ENCODE peak calls at places on chromosomes 13 and 19, in nine cellular contexts. V is HCT116, I is heart right ventricle, F is GM06990, T is dorsolateral prefrontal cortex, O is GM23338, D is tibial nerve, R is PC-9, P is IMR-90. W is an unnamed sample.

GRCh38 chr19:48415395-48415794 is 21.9 kb downstream of the GRIN2D start:
- DNase-seq in V (peak; percentile 84), I (peak; percentile 83), F (peak; percentile 72), T (no peak), O (peak; percentile 99), D (peak; percentile 74), R (peak; percentile 71), P (peak; percentile 36), W (peak; percentile 37)

GRCh38 chr19:22609630-22610029 is 24.5 kb upstream of the ZNF492 start:
- DNase-seq in V (no peak), I (no peak), F (no peak), T (no peak), O (no peak), D (no peak), R (no peak), P (no peak), W (no peak)

GRCh38 chr13:114282143-114282685 is 813 bp downstream of the UPF3A start:
- DNase-seq in V (no peak), I (peak; percentile 38), F (peak; percentile 86), T (no peak), O (peak; percentile 82), D (no peak), R (no peak), P (peak; percentile 65), W (no peak)

GRCh38 chr13:44305845-44306244 is 67.8 kb upstream of the SERP2 start:
- DNase-seq in V (no peak), I (no peak), F (no peak), T (no peak), O (peak; percentile 19), D (no peak), R (peak; percentile 12), P (peak; percentile 67), W (no peak)

GRCh38 chr19:19422156-19422555 is 16.7 kb downstream of the GATAD2A start:
- DNase-seq in V (no peak), I (no peak), F (no peak), T (no peak), O (no peak), D (no peak), R (no peak), P (no peak), W (no peak)

GRCh38 chr19:50554212-50554611 is 14.0 kb downstream of the LRRC4B start:
- DNase-seq in V (no peak), I (no peak), F (no peak), T (no peak), O (no peak), D (no peak), R (no peak), P (no peak), W (no peak)

GRCh38 chr19:17240855-17241399 is 4.8 kb downstream of the NR2F6 start:
- DNase-seq in V (no peak), I (no peak), F (no peak), T (no peak), O (no peak), D (no peak), R (no peak), P (no peak), W (no peak)

GRCh38 chr19:17081672-17082630 is 6.4 kb downstream of the MYO9B start:
- DNase-seq in V (no peak), I (peak; percentile 57), F (no peak), T (no peak), O (no peak), D (peak; percentile 61), R (no peak), P (no peak), W (no peak)

GRCh38 chr13:52846567-52847321 is 1.7 kb downstream of the PCDH8 start:
- DNase-seq in V (no peak), I (peak; percentile 62), F (no peak), T (peak; percentile 59), O (peak; percentile 91), D (peak; percentile 48), R (no peak), P (peak; percentile 2), W (no peak)

GRCh38 chr19:16594681-16595091 is 22.5 kb upstream of the SLC35E1 start:
- DNase-seq in V (no peak), I (no peak), F (no peak), T (no peak), O (no peak), D (no peak), R (no peak), P (no peak), W (peak; percentile 72)

GRCh38 chr19:3466630-3467029 is 13.7 kb downstream of the SMIM24 start:
- DNase-seq in V (no peak), I (no peak), F (no peak), T (peak; percentile 56), O (no peak), D (no peak), R (no peak), P (no peak), W (no peak)

GRCh38 chr19:3469638-3470499 is 10.5 kb downstream of the SMIM24 start:
- DNase-seq in V (no peak), I (no peak), F (peak; percentile 15), T (no peak), O (no peak), D (no peak), R (no peak), P (no peak), W (no peak)

GRCh38 chr19:3470500-3471128 is 9.7 kb downstream of the SMIM24 start:
- DNase-seq in V (no peak), I (no peak), F (no peak), T (no peak), O (no peak), D (no peak), R (no peak), P (no peak), W (no peak)

GRCh38 chr19:3467437-3468198 is 12.7 kb downstream of the SMIM24 start:
- DNase-seq in V (no peak), I (no peak), F (no peak), T (no peak), O (no peak), D (no peak), R (no peak), P (no peak), W (no peak)

DNA sequence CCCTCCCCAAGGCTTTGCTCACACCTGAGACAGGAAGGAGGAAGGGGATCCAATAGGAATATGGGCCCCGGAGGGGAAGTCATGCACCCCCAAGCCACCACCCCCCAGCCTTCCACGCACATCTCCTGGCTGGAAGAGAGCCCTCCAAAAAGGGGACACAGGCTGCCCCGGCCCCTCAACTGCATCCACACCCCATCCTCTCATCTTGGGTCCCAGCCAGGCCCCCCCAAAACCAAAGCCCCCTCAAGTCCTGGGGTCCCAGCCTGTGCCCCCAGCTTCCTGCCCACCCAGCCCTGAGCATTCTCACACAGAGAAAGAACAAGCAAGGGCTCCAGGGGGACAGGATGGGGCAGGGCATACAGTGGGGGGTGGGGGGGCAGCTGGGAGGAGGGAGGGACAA is 12.1 kb downstream of the SMIM24 start:
- DNase-seq in V (no peak), I (no peak), F (peak; percentile 10), T (no peak), O (no peak), D (no peak), R (no peak), P (no peak), W (no peak)
- H3K27me3 ChIP-seq in V (no peaks in the 10 kb centered on the region), I (no peaks in the 10 kb centered on the region), F (no peaks in the 10 kb centered on the region), T (no peaks in the 10 kb centered on the region), O (peaks cover 46% of the 10 kb centered on the region), D (no peaks in the 10 kb centered on the region), R (no peaks in the 10 kb centered on the region), P (no peaks in the 10 kb centered on the region), W (no peaks in the 10 kb centered on the region)

GRCh38 chr19:1286451-1286858 is 782 bp downstream of the EFNA2 start:
- DNase-seq in V (no peak), I (no peak), F (no peak), T (no peak), O (no peak), D (no peak), R (no peak), P (no peak), W (no peak)

GRCh38 chr19:1286859-1287621 is 1.4 kb downstream of the EFNA2 start:
- DNase-seq in V (no peak), I (no peak), F (no peak), T (no peak), O (no peak), D (no peak), R (no peak), P (no peak), W (no peak)

GRCh38 chr19:1288528-1289394 is 3.1 kb downstream of the EFNA2 start:
- DNase-seq in V (no peak), I (no peak), F (no peak), T (no peak), O (no peak), D (no peak), R (no peak), P (no peak), W (no peak)

GRCh38 chr19:1289395-1290244 is 3.9 kb downstream of the EFNA2 start:
- DNase-seq in V (no peak), I (no peak), F (no peak), T (no peak), O (no peak), D (no peak), R (no peak), P (no peak), W (no peak)

GRCh38 chr19:1287622-1288527 is 2.2 kb downstream of the EFNA2 start:
- DNase-seq in V (no peak), I (no peak), F (no peak), T (no peak), O (no peak), D (no peak), R (no peak), P (no peak), W (no peak)
- H3K27me3 ChIP-seq in V (no peaks in the 10 kb centered on the region), I (peaks cover 85% of the 10 kb centered on the region), F (no peaks in the 10 kb centered on the region), T (no peaks in the 10 kb centered on the region), O (peaks cover 26% of the 10 kb centered on the region), D (peaks cover 92% of the 10 kb centered on the region), R (peaks cover 27% of the 10 kb centered on the region), P (peaks cover 52% of the 10 kb centered on the region), W (peaks cover 3% of the 10 kb centered on the region)

DNA sequence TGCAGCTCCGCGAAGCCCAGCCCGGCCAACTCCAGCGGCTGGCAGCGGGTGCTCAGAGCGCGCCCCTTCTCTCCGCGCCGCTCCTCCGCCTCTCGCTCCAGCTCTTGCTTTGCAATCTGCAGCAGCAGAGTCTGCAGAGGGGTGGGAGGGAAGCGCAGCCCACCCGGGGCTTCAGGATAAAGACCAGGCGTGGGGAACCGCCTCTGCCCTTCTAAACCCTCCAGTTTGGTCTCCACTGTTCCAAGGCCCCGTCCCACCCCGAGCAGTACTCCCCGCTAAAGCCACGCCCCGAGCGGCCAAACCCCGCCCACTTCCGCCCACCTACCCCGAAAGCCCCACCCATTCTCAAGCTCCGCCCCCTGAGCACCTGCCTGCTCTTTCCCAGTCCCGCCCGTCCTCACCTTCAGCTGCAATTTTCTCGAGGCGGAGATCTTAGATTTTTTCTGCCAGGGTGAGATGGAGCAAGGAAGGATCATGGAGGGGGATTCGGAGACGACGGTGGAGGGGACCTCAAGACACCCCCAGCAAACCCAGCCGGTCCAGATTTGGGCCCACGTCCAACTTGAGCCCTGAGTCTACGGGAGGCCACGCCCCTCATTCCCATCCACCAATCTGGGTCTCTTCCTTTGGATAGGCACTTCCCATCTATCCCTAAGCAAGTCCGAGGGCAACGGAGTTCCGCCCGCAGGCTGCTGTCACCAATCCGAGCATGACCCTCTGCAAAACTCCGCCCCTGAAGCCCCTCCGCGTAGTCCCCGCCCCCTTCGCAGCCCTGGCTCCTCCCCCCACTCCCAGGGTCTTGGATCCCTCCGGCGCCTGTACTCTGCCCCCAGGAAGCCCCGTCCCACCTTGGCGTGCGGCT is 1.1 kb downstream of the TNNI3 start:
- DNase-seq in V (peak; percentile 89), I (peak; percentile 69), F (no peak), T (no peak), O (peak; percentile 99), D (no peak), R (peak; percentile 88), P (peak; percentile 44), W (no peak)
- H3K27me3 ChIP-seq in V (no peaks in the 10 kb centered on the region), I (peaks cover 32% of the 10 kb centered on the region), F (no peaks in the 10 kb centered on the region), T (peaks cover 5% of the 10 kb centered on the region), O (peaks cover 14% of the 10 kb centered on the region), D (peaks cover 88% of the 10 kb centered on the region), R (no peaks in the 10 kb centered on the region), P (peaks cover 31% of the 10 kb centered on the region), W (peaks cover 10% of the 10 kb centered on the region)

GRCh38 chr19:13057147-13057572 is 45.5 kb downstream of the LYL1 start:
- DNase-seq in V (no peak), I (no peak), F (no peak), T (no peak), O (no peak), D (no peak), R (no peak), P (no peak), W (no peak)
- H3K27me3 ChIP-seq in V (no peaks in the 10 kb centered on the region), I (no peaks in the 10 kb centered on the region), F (peaks cover 7% of the 10 kb centered on the region), T (no peaks in the 10 kb centered on the region), O (peaks cover 100% of the 10 kb centered on the region), D (no peaks in the 10 kb centered on the region), R (peaks cover 45% of the 10 kb centered on the region), P (no peaks in the 10 kb centered on the region), W (no peaks in the 10 kb centered on the region)